ENCODE peak calls at places on chromosomes 5 and 9, in six cellular contexts. C is fibroblast of mammary gland, M is GM03348, L is GM20000, G is iPS-NIHi11, E is AG08395. J is an unnamed sample.
A peak's percentile ranks its signal among the peaks of the same experiment; 100 is the strongest.

GRCh38 chr9:11312976-11313375 is 700.2 kb upstream of the PTPRD start:
- DNase-seq in C (peak; percentile 0), E (no peak), M (no peak), L (no peak), G (no peak), J (no peak)

GRCh38 chr9:88725300-88726024 is 190.5 kb downstream of the NXNL2 start:
- DNase-seq in L (no peak), G (no peak), M (no peak), C (no peak), E (no peak), J (peak; percentile 74)

GRCh38 chr9:124282442-124283231 is 24.9 kb downstream of the NEK6 start:
- DNase-seq in E (no peak), C (peak; percentile 87), M (peak; percentile 61), L (no peak), G (no peak), J (no peak)

GRCh38 chr9:124004608-124005007 is 7.0 kb upstream of the LHX2 start:
- DNase-seq in M (no peak), G (no peak), L (no peak), E (no peak), C (no peak), J (no peak)

GRCh38 chr5:65555266-65555665 is 7.7 kb downstream of the CENPK start:
- DNase-seq in M (no peak), E (no peak), C (peak; percentile 11), G (no peak), L (no peak), J (no peak)

GRCh38 chr5:60370508-60370907 is 329.5 kb downstream of the DEPDC1B start:
- DNase-seq in M (no peak), L (no peak), C (no peak), E (no peak), G (no peak), J (no peak)

GRCh38 chr5:146952168-146952567 is 73.6 kb upstream of the PPP2R2B start:
- DNase-seq in G (no peak), C (no peak), E (no peak), M (no peak), L (no peak), J (no peak)

GRCh38 chr5:132019857-132020555 is 8.5 kb upstream of the ACSL6 start:
- DNase-seq in C (no peak), G (no peak), M (no peak), E (no peak), L (peak; percentile 79), J (no peak)

GRCh38 chr5:174599992-174600391 is 124.4 kb upstream of the MSX2 start:
- DNase-seq in C (no peak), M (no peak), G (peak; percentile 39), L (no peak), E (no peak), J (peak; percentile 63)

GRCh38 chr5:39947657-39948056 is 522.9 kb upstream of the DAB2 start:
- DNase-seq in G (no peak), E (no peak), C (peak; percentile 63), L (no peak), M (no peak), J (no peak)

GRCh38 chr9:16450578-16450977 is 419.9 kb downstream of the BNC2 start:
- DNase-seq in C (no peak), M (no peak), G (no peak), L (no peak), E (no peak), J (no peak)

GRCh38 chr9:115466784-115467183 is 348.8 kb upstream of the TNC start:
- DNase-seq in C (no peak), M (no peak), E (no peak), G (no peak), L (no peak), J (no peak)

GRCh38 chr5:10555134-10555733 is 8.6 kb upstream of the ANKRD33B start:
- DNase-seq in L (no peak), C (peak; percentile 92), G (no peak), E (peak; percentile 80), M (peak; percentile 66), J (peak; percentile 85)

GRCh38 chr9:34451135-34451534 is 7.2 kb downstream of the FAM219A start:
- DNase-seq in E (no peak), L (no peak), C (no peak), G (peak; percentile 14), M (no peak), J (peak; percentile 68)

GRCh38 chr5:73793911-73794310 is 167.9 kb downstream of the ARHGEF28 start:
- DNase-seq in C (peak; percentile 33), L (no peak), E (no peak), G (no peak), M (no peak), J (no peak)

GRCh38 chr9:38008168-38009034 is 60.6 kb downstream of the SHB start:
- DNase-seq in G (peak; percentile 64), L (peak; percentile 66), C (peak; percentile 92), E (peak; percentile 85), M (peak; percentile 86), J (peak; percentile 65)

GRCh38 chr5:38789134-38789533 is 56.7 kb upstream of the OSMR start:
- DNase-seq in E (no peak), L (no peak), C (no peak), G (no peak), M (no peak), J (no peak)